ENCODE peak calls at places on chromosomes 12 and 14, in six cellular contexts. L is cardiac muscle cell, Z is lung, M is A673, P is pancreas, X is brain microvascular endothelial cell. V is an unnamed sample.

GRCh38 chr12:52155048-52155868 is 36.6 kb downstream of the KRT80 start:
- DNase-seq in L (no peak), Z (no peak), M (no peak), P (no peak), X (peak; percentile 48), V (peak; percentile 62)

GRCh38 chr14:71610149-71610548 is 322.1 kb upstream of the RGS6 start:
- DNase-seq in L (no peak), Z (no peak), M (peak; percentile 24), P (no peak), X (no peak), V (no peak)

GRCh38 chr12:94089891-94090290 is 58.5 kb upstream of the PLXNC1 start:
- DNase-seq in L (no peak), Z (no peak), M (no peak), P (no peak), X (no peak), V (no peak)

GRCh38 chr14:92646952-92647461 is 101.4 kb downstream of the LGMN start:
- DNase-seq in L (peak; percentile 32), Z (no peak), M (no peak), P (no peak), X (peak; percentile 48), V (no peak)

GRCh38 chr14:57755018-57755521 is 110.8 kb downstream of the SLC35F4 start:
- DNase-seq in L (no peak), Z (no peak), M (peak; percentile 69), P (no peak), X (no peak), V (no peak)

GRCh38 chr12:64633940-64634337 is 23.6 kb downstream of the RASSF3 start:
- DNase-seq in L (no peak), Z (peak; percentile 60), M (peak; percentile 23), P (peak; percentile 71), X (peak; percentile 77), V (no peak)

GRCh38 chr12:79023261-79023660 is 158.7 kb downstream of the SYT1 start:
- DNase-seq in L (no peak), Z (no peak), M (no peak), P (no peak), X (no peak), V (no peak)

GRCh38 chr12:94603434-94604068 is 46.8 kb downstream of the TMCC3 start:
- DNase-seq in L (peak; percentile 37), Z (no peak), M (peak; percentile 17), P (peak; percentile 39), X (no peak), V (peak; percentile 61)

GRCh38 chr14:49546766-49547165 is 39.4 kb downstream of the RPS29 start:
- DNase-seq in L (no peak), Z (no peak), M (no peak), P (no peak), X (no peak), V (no peak)

GRCh38 chr12:25458047-25458552 is 95.0 kb downstream of the LMNTD1 start:
- DNase-seq in L (no peak), Z (no peak), M (peak; percentile 85), P (no peak), X (peak; percentile 94), V (no peak)

GRCh38 chr12:108634225-108634795 is 616 bp upstream of the SELPLG start:
- DNase-seq in L (no peak), Z (peak; percentile 58), M (no peak), P (no peak), X (no peak), V (peak; percentile 76)

GRCh38 chr12:13211191-13211858 is 14.8 kb downstream of the EMP1 start:
- DNase-seq in L (no peak), Z (no peak), M (no peak), P (no peak), X (no peak), V (no peak)

GRCh38 chr14:94050231-94050880 is 24.2 kb downstream of the OTUB2 start:
- DNase-seq in L (peak; percentile 89), Z (no peak), M (no peak), P (no peak), X (no peak), V (no peak)

GRCh38 chr12:115375188-115375991 is 691.4 kb upstream of the TBX3 start:
- DNase-seq in L (no peak), Z (no peak), M (no peak), P (no peak), X (peak; percentile 70), V (no peak)

GRCh38 chr14:33756833-33757232 is 194.0 kb downstream of the EGLN3 start:
- DNase-seq in L (no peak), Z (no peak), M (no peak), P (no peak), X (no peak), V (no peak)

GRCh38 chr14:33767721-33768457 is 183.0 kb downstream of the EGLN3 start:
- DNase-seq in L (no peak), Z (no peak), M (peak; percentile 74), P (no peak), X (peak; percentile 23), V (no peak)

GRCh38 chr14:33765251-33765650 is 185.6 kb downstream of the EGLN3 start:
- DNase-seq in L (peak; percentile 84), Z (no peak), M (peak; percentile 97), P (no peak), X (peak; percentile 60), V (no peak)

GRCh38 chr14:33758545-33758944 is 192.3 kb downstream of the EGLN3 start:
- DNase-seq in L (no peak), Z (no peak), M (no peak), P (no peak), X (no peak), V (no peak)

GRCh38 chr14:33762462-33762861 is 188.4 kb downstream of the EGLN3 start:
- DNase-seq in L (no peak), Z (no peak), M (peak; percentile 42), P (no peak), X (no peak), V (no peak)
- H3K27ac ChIP-seq in L (no peak overlapping the region), Z (peak overlapping the region; percentile 3), M (no peak overlapping the region), P (no peak overlapping the region), X (no peak overlapping the region), V (no peak overlapping the region)

GRCh38 chr14:75150150-75150549 is 23.3 kb upstream of the NEK9 start:
- DNase-seq in L (no peak), Z (no peak), M (no peak), P (no peak), X (no peak), V (no peak)

GRCh38 chr14:75156901-75157300 is 19.5 kb downstream of the TMED10 start:
- DNase-seq in L (no peak), Z (no peak), M (no peak), P (no peak), X (peak; percentile 9), V (no peak)

GRCh38 chr14:75156111-75156510 is 20.3 kb downstream of the TMED10 start:
- DNase-seq in L (no peak), Z (no peak), M (no peak), P (no peak), X (no peak), V (no peak)

GRCh38 chr14:75155159-75155558 is 21.3 kb downstream of the TMED10 start:
- DNase-seq in L (no peak), Z (no peak), M (no peak), P (no peak), X (no peak), V (no peak)

DNA sequence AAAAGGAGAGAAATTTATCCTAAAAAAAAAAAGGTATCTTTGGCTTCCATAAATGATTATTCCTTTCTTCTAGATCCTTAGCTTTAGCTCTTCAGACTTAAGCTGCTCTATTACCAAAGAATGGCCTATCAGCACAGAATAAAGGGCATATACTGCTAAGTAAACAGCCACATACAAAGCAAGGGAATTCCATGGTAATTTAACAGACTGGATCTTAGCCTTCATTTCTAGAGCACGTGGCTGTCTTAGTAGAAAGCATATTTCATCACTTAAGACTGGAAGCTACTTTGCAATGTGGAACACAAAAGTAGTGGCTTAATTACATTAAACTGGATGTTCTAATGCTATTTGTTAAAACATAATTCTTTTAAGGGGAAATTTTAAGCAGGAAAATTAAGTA is 23.1 kb downstream of the TMED10 start:
- DNase-seq in L (no peak), Z (no peak), M (no peak), P (no peak), X (no peak), V (no peak)
- TF ChIP-seq CTCF in L (no peak), Z (no peak), M (no peak), P (no peak), X (no peak), V (no peak)

DNA sequence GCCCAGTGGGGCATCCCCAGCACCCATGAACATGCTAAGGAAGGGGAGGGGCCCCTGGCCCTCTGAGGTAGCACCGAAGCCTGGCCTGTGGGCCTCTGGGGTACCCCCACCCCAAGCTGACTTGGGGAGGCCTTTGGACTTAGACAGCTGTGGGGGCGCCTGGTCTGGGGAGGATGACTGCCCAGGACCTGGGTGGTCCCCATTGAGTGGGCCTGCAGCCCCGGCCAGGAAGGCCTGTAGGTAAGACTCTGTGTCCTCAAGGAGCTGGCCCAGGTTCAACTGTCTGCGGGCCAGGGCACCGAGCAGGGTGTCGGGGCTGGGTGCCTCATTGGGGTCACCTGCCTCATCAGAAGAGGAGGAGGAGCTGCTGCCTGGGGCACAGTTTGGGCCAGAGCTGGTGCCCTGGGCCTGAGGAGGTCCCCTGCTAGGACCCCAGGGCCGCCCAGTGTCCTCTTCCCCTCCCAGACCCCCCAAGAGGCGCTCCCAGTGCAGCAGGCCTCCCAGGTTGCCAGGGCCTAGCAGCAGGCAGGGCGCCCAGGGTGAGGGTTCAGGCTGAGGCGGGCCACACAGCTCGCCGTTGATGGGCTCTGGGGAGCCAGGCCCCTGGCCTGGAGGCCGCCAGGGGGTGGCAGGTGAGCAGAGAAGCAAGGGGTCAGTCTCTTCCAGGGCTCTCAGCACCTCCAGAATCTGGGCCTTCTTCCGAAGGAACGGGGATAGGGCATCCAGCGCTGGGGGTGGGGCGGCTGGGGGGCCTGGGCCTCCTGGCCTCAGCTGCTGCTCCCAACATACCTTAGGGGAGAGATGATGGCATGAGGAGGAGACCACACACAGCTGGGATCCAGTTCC is 31.4 kb downstream of the NCKAP5L start:
- DNase-seq in L (no peak), Z (no peak), M (no peak), P (no peak), X (no peak), V (no peak)
- H3K36me3 ChIP-seq in L (peaks cover 27% of the 10 kb centered on the region), Z (peaks cover 8% of the 10 kb centered on the region), M (peaks cover 11% of the 10 kb centered on the region), P (no peaks in the 10 kb centered on the region), X (peaks cover 71% of the 10 kb centered on the region), V (peaks cover 7% of the 10 kb centered on the region)

DNA sequence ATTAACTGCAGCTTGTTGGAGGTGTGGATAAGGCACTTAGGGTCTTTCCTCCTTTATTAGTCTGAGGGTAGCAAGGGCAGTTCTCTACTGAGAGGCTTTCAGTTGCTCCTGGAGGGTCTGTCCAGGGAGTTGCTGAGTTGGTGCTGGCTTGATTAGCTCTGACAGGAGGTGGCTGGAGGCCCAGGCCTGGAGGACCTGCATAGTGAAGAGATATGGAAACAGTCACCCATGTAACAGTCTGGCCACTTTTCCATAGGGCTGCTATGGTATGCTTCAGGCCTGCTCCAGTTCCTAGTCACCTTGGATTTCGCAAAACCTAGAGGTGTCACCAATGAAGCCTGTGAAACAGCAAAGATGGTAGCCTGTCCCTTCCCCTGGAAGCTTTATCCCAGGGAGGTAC is 143.3 kb upstream of the SLC38A2 start:
- DNase-seq in L (no peak), Z (no peak), M (no peak), P (no peak), X (no peak), V (no peak)
- H3K27ac ChIP-seq in L (no peak overlapping the region), Z (no peak overlapping the region), M (no peak overlapping the region), P (no peak overlapping the region), X (no peak overlapping the region), V (no peak overlapping the region)

V was measured in CD8-positive, alpha-beta T cell.